ENCODE peak calls at places on chromosomes 13 and 19, in eight cellular contexts. One of them, this sample, is unnamed.

GRCh38 chr13:66673401-66673800 is 556.7 kb downstream of the PCDH9 start:
- DNase-seq in right lobe of liver: no peak
- DNase-seq in HuH-7: no peak
- DNase-seq in C1 segment of cervical spinal cord: no peak
- DNase-seq in stimulated activated CD8-positive, alpha-beta memory T cell treated with anti-CD3 and anti-CD28 coated beads, Interleukin-2, amount 100 ng/mL, for 1 hour: no peak
- DNase-seq in Kasumi-1: no peak
- DNase-seq in NCI-H1436 treated with DMSO at 0.1 percent for 48 hours: no peak
- DNase-seq in H9: no peak
- DNase-seq in this sample: no peak

GRCh38 chr19:3687774-3688706 is 12.2 kb downstream of the PIP5K1C start:
- DNase-seq in right lobe of liver: peak
- DNase-seq in HuH-7: no peak
- DNase-seq in C1 segment of cervical spinal cord: no peak
- DNase-seq in stimulated activated CD8-positive, alpha-beta memory T cell treated with anti-CD3 and anti-CD28 coated beads, Interleukin-2, amount 100 ng/mL, for 1 hour: no peak
- DNase-seq in Kasumi-1: no peak
- DNase-seq in NCI-H1436 treated with DMSO at 0.1 percent for 48 hours: no peak
- DNase-seq in H9: peak
- DNase-seq in this sample: no peak

GRCh38 chr19:46574533-46574932 is 26.6 kb upstream of the CALM3 start:
- DNase-seq in right lobe of liver: no peak
- DNase-seq in HuH-7: no peak
- DNase-seq in C1 segment of cervical spinal cord: no peak
- DNase-seq in stimulated activated CD8-positive, alpha-beta memory T cell treated with anti-CD3 and anti-CD28 coated beads, Interleukin-2, amount 100 ng/mL, for 1 hour: no peak
- DNase-seq in Kasumi-1: no peak
- DNase-seq in NCI-H1436 treated with DMSO at 0.1 percent for 48 hours: no peak
- DNase-seq in H9: no peak
- DNase-seq in this sample: no peak

GRCh38 chr13:94323746-94324408 is 155.6 kb downstream of the DCT start:
- DNase-seq in right lobe of liver: no peak
- DNase-seq in HuH-7: no peak
- DNase-seq in C1 segment of cervical spinal cord: no peak
- DNase-seq in stimulated activated CD8-positive, alpha-beta memory T cell treated with anti-CD3 and anti-CD28 coated beads, Interleukin-2, amount 100 ng/mL, for 1 hour: no peak
- DNase-seq in Kasumi-1: peak
- DNase-seq in NCI-H1436 treated with DMSO at 0.1 percent for 48 hours: no peak
- DNase-seq in H9: no peak
- DNase-seq in this sample: no peak

GRCh38 chr13:33633701-33634525 is 184.0 kb upstream of the RFC3 start:
- DNase-seq in right lobe of liver: no peak
- DNase-seq in HuH-7: no peak
- DNase-seq in C1 segment of cervical spinal cord: peak
- DNase-seq in stimulated activated CD8-positive, alpha-beta memory T cell treated with anti-CD3 and anti-CD28 coated beads, Interleukin-2, amount 100 ng/mL, for 1 hour: no peak
- DNase-seq in Kasumi-1: no peak
- DNase-seq in NCI-H1436 treated with DMSO at 0.1 percent for 48 hours: no peak
- DNase-seq in H9: no peak
- DNase-seq in this sample: no peak

GRCh38 chr13:114311908-114312307 is 2.4 kb upstream of the CHAMP1 start:
- DNase-seq in right lobe of liver: no peak
- DNase-seq in HuH-7: no peak
- DNase-seq in C1 segment of cervical spinal cord: no peak
- DNase-seq in stimulated activated CD8-positive, alpha-beta memory T cell treated with anti-CD3 and anti-CD28 coated beads, Interleukin-2, amount 100 ng/mL, for 1 hour: no peak
- DNase-seq in Kasumi-1: no peak
- DNase-seq in NCI-H1436 treated with DMSO at 0.1 percent for 48 hours: peak
- DNase-seq in H9: no peak
- DNase-seq in this sample: no peak

GRCh38 chr13:73532582-73532981 is 473.8 kb downstream of the KLF5 start:
- DNase-seq in right lobe of liver: no peak
- DNase-seq in HuH-7: no peak
- DNase-seq in C1 segment of cervical spinal cord: no peak
- DNase-seq in stimulated activated CD8-positive, alpha-beta memory T cell treated with anti-CD3 and anti-CD28 coated beads, Interleukin-2, amount 100 ng/mL, for 1 hour: no peak
- DNase-seq in Kasumi-1: no peak
- DNase-seq in NCI-H1436 treated with DMSO at 0.1 percent for 48 hours: no peak
- DNase-seq in H9: no peak
- DNase-seq in this sample: no peak

GRCh38 chr19:28560786-28561185 is 652.2 kb downstream of the UQCRFS1 start:
- DNase-seq in right lobe of liver: no peak
- DNase-seq in HuH-7: no peak
- DNase-seq in C1 segment of cervical spinal cord: no peak
- DNase-seq in stimulated activated CD8-positive, alpha-beta memory T cell treated with anti-CD3 and anti-CD28 coated beads, Interleukin-2, amount 100 ng/mL, for 1 hour: no peak
- DNase-seq in Kasumi-1: no peak
- DNase-seq in NCI-H1436 treated with DMSO at 0.1 percent for 48 hours: no peak
- DNase-seq in H9: no peak
- DNase-seq in this sample: no peak

GRCh38 chr19:5891572-5891937 is 12.0 kb downstream of the NDUFA11 start:
- DNase-seq in right lobe of liver: no peak
- DNase-seq in HuH-7: no peak
- DNase-seq in C1 segment of cervical spinal cord: no peak
- DNase-seq in stimulated activated CD8-positive, alpha-beta memory T cell treated with anti-CD3 and anti-CD28 coated beads, Interleukin-2, amount 100 ng/mL, for 1 hour: no peak
- DNase-seq in Kasumi-1: no peak
- DNase-seq in NCI-H1436 treated with DMSO at 0.1 percent for 48 hours: no peak
- DNase-seq in H9: no peak
- DNase-seq in this sample: no peak

GRCh38 chr19:34808566-34808965 is 35.6 kb upstream of the ZNF599 start:
- DNase-seq in right lobe of liver: no peak
- DNase-seq in HuH-7: no peak
- DNase-seq in C1 segment of cervical spinal cord: no peak
- DNase-seq in stimulated activated CD8-positive, alpha-beta memory T cell treated with anti-CD3 and anti-CD28 coated beads, Interleukin-2, amount 100 ng/mL, for 1 hour: no peak
- DNase-seq in Kasumi-1: no peak
- DNase-seq in NCI-H1436 treated with DMSO at 0.1 percent for 48 hours: no peak
- DNase-seq in H9: no peak
- DNase-seq in this sample: no peak

GRCh38 chr19:1210227-1210538 is 4.6 kb downstream of the STK11 start:
- DNase-seq in right lobe of liver: no peak
- DNase-seq in HuH-7: no peak
- DNase-seq in C1 segment of cervical spinal cord: peak
- DNase-seq in stimulated activated CD8-positive, alpha-beta memory T cell treated with anti-CD3 and anti-CD28 coated beads, Interleukin-2, amount 100 ng/mL, for 1 hour: no peak
- DNase-seq in Kasumi-1: no peak
- DNase-seq in NCI-H1436 treated with DMSO at 0.1 percent for 48 hours: no peak
- DNase-seq in H9: no peak
- DNase-seq in this sample: no peak